ENCODE peak calls at places on chromosomes 5 and 9, in five cellular contexts. C is GM12878, U is ovary, Q is thyroid gland, D is adrenal gland. F is an unnamed sample.

GRCh38 chr9:78668148-78668825 is 371.4 kb downstream of the PSAT1 start:
- DNase-seq in U (no peak), C (no peak), D (no peak), Q (no peak), F (no peak)

GRCh38 chr9:133371261-133371711 is 4.6 kb downstream of the SURF4 start:
- DNase-seq in D (no peak), U (no peak), C (no peak), Q (no peak), F (no peak)

GRCh38 chr9:74412236-74412979 is 84.7 kb upstream of the RORB start:
- DNase-seq in Q (peak; percentile 60), C (no peak), D (no peak), U (no peak), F (no peak)

GRCh38 chr5:76169536-76169935 is 86.4 kb downstream of the SV2C start:
- DNase-seq in D (no peak), U (no peak), Q (no peak), C (no peak), F (no peak)

GRCh38 chr9:35919212-35920003 is 10.1 kb downstream of the SPAAR start:
- DNase-seq in U (no peak), Q (no peak), C (no peak), D (no peak), F (no peak)

GRCh38 chr5:134568761-134569725 is 43.6 kb downstream of the JADE2 start:
- DNase-seq in D (peak; percentile 98), Q (peak; percentile 97), U (peak; percentile 73), C (no peak), F (peak; percentile 80)

GRCh38 chr9:113708821-113709713 is 167.0 kb upstream of the ZNF618 start:
- DNase-seq in D (no peak), U (no peak), C (no peak), Q (peak; percentile 47), F (no peak)

GRCh38 chr9:134707031-134707680 is 65.6 kb downstream of the COL5A1 start:
- DNase-seq in C (no peak), D (peak; percentile 64), U (peak; percentile 92), Q (peak; percentile 61), F (peak; percentile 79)

GRCh38 chr9:78871452-78872331 is 574.8 kb downstream of the PSAT1 start:
- DNase-seq in U (no peak), D (no peak), C (no peak), Q (no peak), F (no peak)

GRCh38 chr5:76153271-76153670 is 70.1 kb downstream of the SV2C start:
- DNase-seq in C (no peak), U (no peak), D (no peak), Q (no peak), F (no peak)

GRCh38 chr5:40477856-40478546 is 201.7 kb upstream of the PTGER4 start:
- DNase-seq in C (no peak), D (no peak), U (no peak), Q (no peak), F (no peak)

GRCh38 chr9:111992523-111992922 is 95.9 kb downstream of the UGCG start:
- DNase-seq in D (no peak), U (no peak), C (peak; percentile 77), Q (no peak), F (no peak)

DNA sequence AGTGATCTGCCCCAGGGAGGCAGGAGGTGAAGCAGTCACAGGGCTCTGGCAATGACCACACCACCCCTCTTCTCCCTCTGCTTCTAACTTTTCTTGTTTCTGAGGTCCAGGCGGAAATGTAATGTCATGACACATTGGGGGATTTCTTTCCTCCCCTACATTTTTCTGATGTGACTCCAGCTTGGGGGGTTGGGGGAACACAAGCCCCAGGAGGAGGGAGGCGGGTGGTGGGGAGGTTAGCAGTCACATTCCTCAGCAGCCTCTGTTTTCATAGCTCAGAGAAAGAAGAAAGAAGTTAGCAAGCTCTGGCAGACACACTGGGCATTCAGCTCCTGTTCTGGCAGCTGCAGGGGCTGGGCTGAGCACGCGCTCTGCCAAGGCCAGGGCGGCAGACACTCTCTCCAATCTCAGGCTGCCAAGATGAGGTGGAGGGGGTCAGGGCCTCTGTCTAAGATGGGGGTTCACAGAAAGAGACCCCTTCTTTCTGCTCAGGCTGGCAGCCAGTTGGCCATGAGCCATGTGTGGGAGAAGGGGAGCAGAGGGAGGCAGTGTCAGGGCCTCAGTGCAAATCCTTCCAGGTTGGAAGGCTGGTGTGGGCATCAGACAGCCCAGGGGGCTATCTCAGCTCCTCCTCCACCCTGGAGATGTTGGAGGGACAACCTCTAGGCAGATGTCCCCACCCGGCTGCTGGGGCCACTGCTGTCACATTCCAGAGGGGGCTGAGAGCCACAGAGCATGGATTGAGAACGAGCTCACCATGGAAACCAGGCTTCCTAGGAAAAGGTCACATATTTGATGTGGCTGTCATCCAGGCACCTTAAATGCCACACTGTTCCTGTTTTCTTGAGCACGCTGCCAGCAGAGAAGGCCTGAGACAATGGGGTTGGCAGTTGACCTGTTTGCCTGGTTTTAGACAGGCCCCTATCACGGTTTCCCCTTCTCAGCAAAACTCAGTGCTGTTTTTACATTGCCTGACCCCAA is 20.1 kb upstream of the PFDN1 start:
- DNase-seq in C (no peak), U (no peak), D (peak; percentile 73), Q (peak; percentile 88), F (peak; percentile 70)
- TF ChIP-seq POLR2A in C (no peak), U (no peak), D (no peak), Q (peak; percentile 24), F (no peak)

GRCh38 chr9:89310486-89311345 is at the start of gene CKS2:
- DNase-seq in Q (peak; percentile 100), U (peak; percentile 100), D (peak; percentile 100), C (peak; percentile 100), F (peak; percentile 100)
- TF ChIP-seq POLR2A in Q (peak; percentile 99), U (peak; percentile 99), D (peak; percentile 97), C (peak; percentile 98), F (peak; percentile 86)

DNA sequence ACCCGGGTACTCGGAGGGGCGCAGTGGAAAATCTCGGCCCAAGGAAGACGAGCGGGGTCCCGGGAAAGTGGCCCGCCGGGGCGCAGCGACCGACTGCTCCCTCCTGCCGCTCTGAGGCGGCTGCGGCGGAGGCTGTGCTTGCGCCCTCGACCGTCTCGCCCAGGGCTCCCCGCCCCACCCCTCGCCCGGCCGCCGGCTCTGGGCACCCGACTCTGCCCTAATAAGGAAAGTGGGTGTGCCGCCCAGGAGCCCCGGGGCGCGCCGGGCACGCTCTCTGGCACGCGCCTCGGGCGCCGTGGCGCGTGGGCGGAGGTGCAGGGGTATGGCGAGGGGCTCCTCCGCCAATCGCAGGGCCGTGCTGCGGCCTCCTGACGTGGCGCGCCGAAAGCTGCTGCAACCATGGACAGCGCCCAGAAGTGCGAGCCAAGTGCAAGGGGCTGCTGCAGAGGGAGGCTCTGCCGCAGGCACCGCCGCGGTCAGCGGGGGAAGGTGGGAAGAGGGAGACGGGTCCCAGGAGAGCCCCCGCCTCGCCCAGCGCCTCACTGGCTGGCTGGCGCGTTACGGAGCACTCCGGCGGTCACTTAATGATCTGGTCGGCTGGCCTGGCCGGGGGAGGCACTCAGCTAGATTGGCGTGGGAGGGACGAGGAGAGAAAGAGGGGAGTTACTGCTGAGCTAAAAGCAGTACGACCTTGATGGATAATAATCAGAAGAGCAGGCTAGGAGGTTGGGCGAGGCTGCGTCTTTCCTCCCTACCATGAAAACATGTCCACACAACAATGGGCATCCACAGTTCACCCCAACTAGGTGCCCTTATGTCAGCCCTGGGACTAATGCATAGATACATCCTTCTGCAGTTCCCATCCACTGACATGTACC is at the start of gene PRUNE2:
- DNase-seq in C (no peak), Q (peak; percentile 76), D (peak; percentile 81), U (peak; percentile 40), F (peak; percentile 47)
- TF ChIP-seq POLR2A in C (no peak), Q (no peak), D (peak; percentile 72), U (no peak), F (no peak)

GRCh38 chr5:149552038-149552494 is 827 bp upstream of the CSNK1A1 start:
- DNase-seq in U (no peak), C (no peak), D (no peak), Q (no peak), F (no peak)

GRCh38 chr5:149550267-149550582 is 1.0 kb downstream of the CSNK1A1 start:
- DNase-seq in C (no peak), U (no peak), D (no peak), Q (peak; percentile 14), F (no peak)

GRCh38 chr5:149551227-149552037 is at the start of gene CSNK1A1:
- DNase-seq in Q (peak; percentile 99), C (peak; percentile 98), U (peak; percentile 99), D (peak; percentile 99), F (peak; percentile 99)

GRCh38 chr5:149550608-149551226 is 522 bp downstream of the CSNK1A1 start:
- DNase-seq in C (no peak), U (peak; percentile 32), Q (no peak), D (no peak), F (no peak)

GRCh38 chr5:149549461-149550266 is 1.6 kb downstream of the CSNK1A1 start:
- DNase-seq in Q (peak; percentile 19), C (peak; percentile 32), U (no peak), D (peak; percentile 34), F (no peak)
- TF ChIP-seq POLR2A in Q (peak; percentile 6), C (peak; percentile 60), U (no peak), D (peak; percentile 15), F (no peak)

GRCh38 chr5:142981475-142981874 is 211.3 kb downstream of the ARHGAP26 start:
- DNase-seq in D (no peak), U (no peak), C (no peak), Q (peak; percentile 2), F (no peak)

GRCh38 chr5:142984016-142984415 is 213.8 kb downstream of the ARHGAP26 start:
- DNase-seq in D (no peak), U (no peak), C (no peak), Q (no peak), F (no peak)

GRCh38 chr5:142982821-142983200 is 212.6 kb downstream of the ARHGAP26 start:
- DNase-seq in U (no peak), D (no peak), C (no peak), Q (no peak), F (no peak)

GRCh38 chr5:142984525-142984924 is 214.3 kb downstream of the ARHGAP26 start:
- DNase-seq in C (no peak), Q (no peak), U (no peak), D (no peak), F (no peak)

DNA sequence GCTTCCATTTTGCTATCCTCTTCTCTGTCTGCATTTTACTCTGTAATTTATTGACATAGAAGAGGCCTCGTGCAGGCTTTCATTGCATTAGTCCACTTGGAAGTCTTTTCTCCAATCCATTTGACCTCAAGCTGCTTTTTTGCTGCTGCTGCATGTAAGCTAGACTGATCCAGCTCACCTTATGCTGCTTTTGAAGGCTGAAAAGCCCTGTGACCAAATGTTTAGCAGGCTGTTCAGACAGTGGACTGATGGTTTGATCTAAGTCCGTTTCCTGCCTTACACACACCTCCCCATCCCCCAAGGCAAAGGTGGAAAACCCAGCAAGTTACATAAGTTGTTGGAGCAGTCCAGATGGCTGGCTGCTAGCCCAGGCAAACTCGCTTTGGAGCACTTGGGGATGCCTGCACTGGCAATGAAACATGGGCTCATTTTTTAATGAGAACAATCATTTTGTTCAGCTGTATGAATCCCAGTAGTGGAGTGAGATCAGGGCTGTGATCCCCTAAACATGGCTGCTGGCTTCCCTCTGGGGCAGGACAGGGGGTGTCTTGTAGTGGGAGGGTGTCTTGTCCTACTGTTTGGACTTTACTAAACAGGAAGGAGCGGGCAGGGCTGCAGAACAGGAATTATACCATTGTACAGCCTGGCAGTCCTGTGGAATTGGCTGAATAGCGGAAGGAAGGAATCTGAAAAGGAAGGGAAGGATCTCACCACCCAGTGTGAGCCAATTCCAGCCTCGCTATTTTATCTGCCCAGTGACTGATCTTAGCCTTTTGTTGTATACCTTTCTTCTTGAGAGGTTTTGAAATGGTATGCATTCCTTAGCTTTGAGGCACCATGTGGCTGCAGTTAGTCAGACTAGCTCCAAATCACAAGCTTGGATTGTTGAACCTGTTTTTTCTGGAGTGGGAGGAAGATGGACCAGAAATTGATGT is 212.0 kb downstream of the ARHGAP26 start:
- DNase-seq in Q (peak; percentile 94), U (peak; percentile 68), C (no peak), D (peak; percentile 70), F (peak; percentile 76)
- TF ChIP-seq POLR2A in Q (no peak), U (no peak), C (no peak), D (no peak), F (no peak)

GRCh38 chr5:6550628-6551027 is 82.2 kb downstream of the NSUN2 start:
- DNase-seq in U (no peak), C (no peak), D (no peak), Q (no peak), F (no peak)
- TF ChIP-seq POLR2A in U (no peak), C (no peak), D (no peak), Q (no peak), F (no peak)

F was measured in heart left ventricle.